ENCODE peak calls at places on chromosome 7, in five cellular contexts. L is aorta, U is Peyer's patch, T is MM.1S, A is HAP-1. M is an unnamed sample. For H3K4me1, the result is how much of the 10 kb centered on the place peaks cover.

GRCh38 chr7:25359471-25360059 is 131.3 kb upstream of the NPVF start:
- DNase-seq in T (no peak), A (peak), U (no peak), L (no peak), M (no peak)

GRCh38 chr7:123649956-123650355 is 5.7 kb upstream of the LMOD2 start:
- DNase-seq in L (no peak), T (no peak), A (no peak), U (no peak), M (no peak)

GRCh38 chr7:79236352-79237028 is 217.0 kb downstream of the MAGI2 start:
- DNase-seq in L (no peak), T (no peak), A (no peak), U (no peak), M (no peak)

GRCh38 chr7:90596745-90597526 is 815 bp downstream of the CDK14 start:
- DNase-seq in L (no peak), A (peak), U (no peak), T (no peak), M (no peak)

GRCh38 chr7:84161398-84161797 is 33.2 kb downstream of the SEMA3A start:
- DNase-seq in L (no peak), A (no peak), T (no peak), U (no peak), M (no peak)

GRCh38 chr7:124813962-124814798 is 48.6 kb upstream of the GPR37 start:
- DNase-seq in U (no peak), T (no peak), L (no peak), A (no peak), M (no peak)

GRCh38 chr7:102426268-102427031 is 6.9 kb upstream of the ORAI2 start:
- DNase-seq in A (no peak), U (peak), T (peak), L (no peak), M (peak)

GRCh38 chr7:135644729-135645128 is 17.6 kb upstream of the STMP1 start:
- DNase-seq in A (no peak), L (no peak), T (no peak), U (no peak), M (no peak)

GRCh38 chr7:28558236-28558635 is 145.9 kb downstream of the CREB5 start:
- DNase-seq in A (no peak), T (no peak), U (no peak), L (no peak), M (no peak)

GRCh38 chr7:151449990-151450389 is 10.0 kb upstream of the CRYGN start:
- DNase-seq in T (no peak), L (no peak), U (peak), A (no peak), M (no peak)

GRCh38 chr7:27251136-27251512 is 8.5 kb downstream of the EVX1 start:
- DNase-seq in U (no peak), A (no peak), T (no peak), L (no peak), M (no peak)
- H3K4me3 ChIP-seq in U (no peak), A (no peak), T (no peak), L (no peak), M (no peak)

GRCh38 chr7:143410523-143411004 is 1.9 kb upstream of the EPHA1 start:
- DNase-seq in L (no peak), T (no peak), U (no peak), A (peak), M (no peak)
- H3K4me1 ChIP-seq in L (under half), T (under half), U (under half), A (under half), M (under half)

DNA sequence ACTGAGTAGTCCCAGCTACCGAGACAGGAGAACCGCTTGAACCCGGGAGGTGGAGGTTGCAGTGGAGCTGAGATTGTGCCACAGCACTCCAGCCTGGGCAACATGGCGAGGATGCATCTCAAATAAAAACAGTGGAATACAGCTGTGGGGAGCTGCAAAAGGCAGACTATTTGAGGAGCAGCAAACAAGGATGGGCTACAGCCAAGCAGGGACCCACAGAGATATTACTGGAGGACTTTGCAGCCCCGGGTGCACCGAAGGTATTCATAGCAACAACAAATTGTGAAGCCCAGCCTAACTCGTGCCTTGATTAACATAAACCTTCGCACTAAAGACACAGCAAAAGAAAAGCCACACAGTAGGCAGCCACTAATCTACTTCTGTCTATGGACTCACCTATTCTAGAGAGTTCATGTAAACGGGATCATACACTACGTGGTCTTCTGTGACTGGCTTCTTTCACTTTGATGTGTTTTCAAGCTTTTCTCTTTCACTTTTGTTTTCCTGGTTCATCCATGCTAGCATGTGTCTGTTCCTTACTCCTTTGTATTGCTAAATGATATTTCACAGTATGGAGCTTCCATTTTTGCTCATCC is 34.0 kb downstream of the PODXL start:
- DNase-seq in L (no peak), U (no peak), T (peak), A (no peak), M (no peak)
- H3K4me3 ChIP-seq in L (no peak), U (no peak), T (peak), A (no peak), M (peak)

GRCh38 chr7:138579136-138579535 is 119.1 kb downstream of the TRIM24 start:
- DNase-seq in A (no peak), L (no peak), U (no peak), T (no peak), M (no peak)
- H3K4me1 ChIP-seq in A (under half), L (under half), U (under half), T (under half), M (under half)

GRCh38 chr7:155069992-155070827 is at the start of gene HTR5A:
- DNase-seq in A (peak), T (peak), L (peak), U (peak), M (peak)
- H3K4me3 ChIP-seq in A (no peak), T (no peak), L (no peak), U (no peak), M (no peak)

GRCh38 chr7:26944959-26945358 is 80.6 kb upstream of the SKAP2 start:
- DNase-seq in A (no peak), U (no peak), T (no peak), L (no peak), M (no peak)
- H3K4me1 ChIP-seq in A (under half), U (under half), T (under half), L (under half), M (under half)

DNA sequence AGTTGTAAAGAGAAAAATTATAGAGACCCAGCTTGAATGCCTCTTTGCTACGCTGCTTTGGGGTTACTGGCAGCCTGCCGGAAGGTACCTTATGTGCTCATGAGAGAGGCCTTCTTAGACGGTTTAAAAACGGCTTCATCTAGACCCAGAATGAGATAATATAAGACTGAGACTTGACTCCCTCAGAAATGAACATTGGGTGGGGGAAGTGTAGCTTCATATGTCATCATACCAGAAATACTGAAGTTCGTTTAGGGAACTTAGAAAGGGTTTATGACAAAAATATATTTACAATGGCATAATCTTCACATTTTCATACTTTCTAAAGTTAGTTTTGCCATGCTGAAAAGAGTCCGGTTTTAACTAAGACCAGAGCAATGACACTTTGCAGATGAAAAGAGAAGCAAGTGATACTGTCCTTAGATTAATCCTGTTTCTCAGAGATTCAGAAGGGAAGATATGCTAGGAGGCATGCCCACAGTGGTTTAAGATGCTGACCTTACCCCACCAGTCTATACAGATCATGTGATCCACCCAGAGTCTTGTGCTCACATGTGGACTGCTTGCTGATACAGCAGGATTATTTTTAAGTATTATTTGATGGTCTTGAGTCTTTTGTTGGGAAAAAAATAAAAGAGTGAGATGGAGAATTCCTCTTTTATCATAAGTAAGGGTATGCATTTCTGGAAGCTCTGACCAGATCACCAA is 40.8 kb upstream of the HGF start:
- DNase-seq in U (no peak), L (no peak), T (no peak), A (no peak), M (no peak)
- H3K4me3 ChIP-seq in U (no peak), L (no peak), T (no peak), A (no peak), M (no peak)

M was measured in CD4-positive, CD25-positive, alpha-beta regulatory T cell.